ENCODE peak calls at places on chromosomes 3 and 15, in four cellular contexts. C, R, F and K are unnamed samples.

GRCh38 chr3:80696280-80696679 is 928.5 kb upstream of the ROBO1 start:
- DNase-seq in C (no peak), R (no peak), F (no peak), K (no peak)

GRCh38 chr3:22907796-22908195 is 295.3 kb upstream of the UBE2E2 start:
- DNase-seq in C (peak; percentile 21), R (no peak), F (no peak), K (no peak)

GRCh38 chr3:71463622-71464021 is 119.9 kb downstream of the FOXP1 start:
- DNase-seq in C (peak; percentile 45), R (no peak), F (no peak), K (no peak)

GRCh38 chr15:82739086-82739485 is 29.4 kb upstream of the AP3B2 start:
- DNase-seq in C (peak; percentile 20), R (no peak), F (no peak), K (no peak)

GRCh38 chr3:51538115-51538458 is 432 bp upstream of the RAD54L2 start:
- DNase-seq in C (peak; percentile 8), R (no peak), F (no peak), K (no peak)

GRCh38 chr3:71492566-71492965 is 91.0 kb downstream of the FOXP1 start:
- DNase-seq in C (no peak), R (no peak), F (no peak), K (no peak)

GRCh38 chr3:127071597-127072001 is 88.7 kb downstream of the PLXNA1 start:
- DNase-seq in C (no peak), R (no peak), F (no peak), K (no peak)

GRCh38 chr3:27511724-27512422 is 27.7 kb upstream of the SLC4A7 start:
- DNase-seq in C (peak; percentile 30), R (no peak), F (no peak), K (no peak)

GRCh38 chr15:39874890-39875549 is 45.0 kb downstream of the GPR176 start:
- DNase-seq in C (no peak), R (peak; percentile 65), F (no peak), K (peak; percentile 60)

GRCh38 chr15:74203914-74204431 is 1.4 kb upstream of the STRA6 start:
- DNase-seq in C (peak; percentile 83), R (peak; percentile 57), F (no peak), K (peak; percentile 70)

GRCh38 chr15:31471731-31472430 is 145.2 kb downstream of the KLF13 start:
- DNase-seq in C (peak; percentile 97), R (peak; percentile 88), F (no peak), K (no peak)

GRCh38 chr15:69451951-69452701 is 492 bp upstream of the RPLP1 start:
- DNase-seq in C (peak; percentile 53), R (peak; percentile 70), F (peak; percentile 44), K (peak; percentile 54)

GRCh38 chr15:79408041-79408440 is 24.1 kb upstream of the MINAR1 start:
- DNase-seq in C (peak; percentile 51), R (no peak), F (no peak), K (no peak)

GRCh38 chr3:81568378-81568777 is 193.1 kb downstream of the GBE1 start:
- DNase-seq in C (no peak), R (no peak), F (no peak), K (no peak)

GRCh38 chr15:36221992-36222391 is 357.4 kb upstream of the CDIN1 start:
- DNase-seq in C (no peak), R (no peak), F (no peak), K (no peak)

GRCh38 chr3:8540456-8540855 is 38.8 kb downstream of the LMCD1 start:
- DNase-seq in C (no peak), R (no peak), F (no peak), K (no peak)

GRCh38 chr15:89433686-89434085 is 62.7 kb downstream of the RHCG start:
- DNase-seq in C (no peak), R (no peak), F (no peak), K (no peak)

GRCh38 chr3:89795506-89795905 is 688.1 kb downstream of the EPHA3 start:
- DNase-seq in C (no peak), R (no peak), F (no peak), K (no peak)

GRCh38 chr3:126005951-126006350 is 37.0 kb downstream of the ROPN1B start:
- DNase-seq in C (peak; percentile 65), R (no peak), F (no peak), K (peak; percentile 57)

GRCh38 chr3:70856414-70857162 is 544.1 kb upstream of the MDFIC2 start:
- DNase-seq in C (peak; percentile 98), R (peak; percentile 90), F (no peak), K (no peak)

GRCh38 chr3:34247401-34247800 is 449.0 kb downstream of the PDCD6IP start:
- DNase-seq in C (no peak), R (no peak), F (no peak), K (no peak)

GRCh38 chr3:11593318-11594034 is 50.2 kb downstream of the VGLL4 start:
- DNase-seq in C (no peak), R (no peak), F (no peak), K (no peak)

GRCh38 chr15:29122506-29122905 is 147.1 kb downstream of the NSMCE3 start:
- DNase-seq in C (no peak), R (no peak), F (no peak), K (no peak)

GRCh38 chr3:10941972-10942371 is 50.6 kb upstream of the SLC6A1 start:
- DNase-seq in C (no peak), R (no peak), F (peak; percentile 64), K (peak; percentile 31)

GRCh38 chr3:183988216-183988790 is 29.4 kb downstream of the ABCC5 start:
- DNase-seq in C (peak; percentile 72), R (peak; percentile 49), F (peak; percentile 59), K (no peak)

GRCh38 chr15:70054884-70055387 is 42.8 kb downstream of the TLE3 start:
- DNase-seq in C (no peak), R (no peak), F (peak; percentile 13), K (no peak)

GRCh38 chr15:26935322-26935721 is 35.7 kb upstream of the GABRG3 start:
- DNase-seq in C (no peak), R (no peak), F (no peak), K (no peak)

GRCh38 chr3:25664066-25664809 is 469 bp downstream of the TOP2B start:
- DNase-seq in C (peak; percentile 47), R (peak; percentile 39), F (peak; percentile 79), K (peak; percentile 67)

GRCh38 chr3:172280406-172281051 is 167.7 kb downstream of the GHSR start:
- DNase-seq in C (peak; percentile 91), R (peak; percentile 88), F (no peak), K (peak; percentile 36)

GRCh38 chr15:75231836-75232235 is 26.3 kb upstream of the GOLGA6C start:
- DNase-seq in C (no peak), R (no peak), F (no peak), K (no peak)

GRCh38 chr3:169498336-169498735 is 165.2 kb downstream of the MECOM start:
- DNase-seq in C (no peak), R (peak; percentile 18), F (no peak), K (no peak)

GRCh38 chr15:99963976-99964375 is 230.7 kb upstream of the LYSMD4 start:
- DNase-seq in C (no peak), R (no peak), F (no peak), K (no peak)

GRCh38 chr3:23806322-23807160 is 786 bp downstream of the UBE2E1 start:
- DNase-seq in C (no peak), R (peak; percentile 31), F (peak; percentile 72), K (peak; percentile 67)

DNA sequence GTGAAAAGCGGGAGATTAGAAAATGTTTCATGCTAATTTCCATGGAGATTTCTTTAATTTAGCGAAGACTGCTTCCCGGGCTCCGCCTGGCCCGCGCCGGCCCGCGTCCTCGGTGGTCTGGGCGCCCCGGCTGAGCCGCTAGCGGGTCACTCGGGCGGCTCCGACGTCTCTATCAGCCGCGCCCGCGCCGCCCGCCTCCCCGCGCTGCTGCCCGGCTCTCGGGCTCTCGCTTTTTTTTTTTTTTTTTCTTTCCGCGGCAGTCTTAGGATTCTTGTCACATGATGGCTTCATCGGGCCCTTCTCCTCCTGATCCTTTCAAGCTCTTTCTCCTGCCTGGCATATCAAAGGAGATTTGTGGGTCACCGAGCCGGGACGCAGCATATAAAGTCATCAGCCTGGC is 617.3 kb downstream of the NR2F2 start:
- DNase-seq in C (no peak), R (peak; percentile 33), F (no peak), K (peak; percentile 71)
- TF ChIP-seq EZH2 in C (no peak), R (no peak), F (no peak), K (no peak)

GRCh38 chr3:49017646-49017977 is 768 bp downstream of the DALRD3 start:
- DNase-seq in C (no peak), R (no peak), F (no peak), K (no peak)

GRCh38 chr3:49016414-49017228 is 1.8 kb downstream of the DALRD3 start:
- DNase-seq in C (no peak), R (no peak), F (no peak), K (no peak)

GRCh38 chr3:49018707-49019006 is 277 bp upstream of the DALRD3 start:
- DNase-seq in C (no peak), R (no peak), F (no peak), K (no peak)

GRCh38 chr3:49017978-49018706 is at the start of gene DALRD3:
- DNase-seq in C (peak; percentile 39), R (peak; percentile 51), F (peak; percentile 65), K (peak; percentile 54)

GRCh38 chr3:49017229-49017615 is 1.2 kb downstream of the DALRD3 start:
- DNase-seq in C (no peak), R (no peak), F (no peak), K (no peak)
- H3K27ac ChIP-seq in C (no peak overlapping the region), R (no peak overlapping the region), F (peak overlapping the region; percentile 99), K (no peak overlapping the region)

GRCh38 chr3:182139627-182140357 is 428.1 kb downstream of the SOX2 start:
- DNase-seq in C (no peak), R (no peak), F (no peak), K (no peak)
- TF ChIP-seq CTCF in C (no peak), R (no peak), F (no peak), K (peak; percentile 27)

GRCh38 chr15:40928975-40929729 is at the start of gene DLL4:
- DNase-seq in C (peak; percentile 27), R (peak; percentile 52), F (peak; percentile 94), K (peak; percentile 71)

GRCh38 chr15:40927497-40928346 is 1.4 kb upstream of the DLL4 start:
- DNase-seq in C (no peak), R (no peak), F (peak; percentile 76), K (no peak)

GRCh38 chr15:40929730-40930429 is 740 bp downstream of the DLL4 start:
- DNase-seq in C (peak; percentile 53), R (peak; percentile 65), F (peak; percentile 45), K (no peak)

GRCh38 chr15:40926659-40927496 is 2.3 kb upstream of the DLL4 start:
- DNase-seq in C (no peak), R (no peak), F (no peak), K (no peak)

DNA sequence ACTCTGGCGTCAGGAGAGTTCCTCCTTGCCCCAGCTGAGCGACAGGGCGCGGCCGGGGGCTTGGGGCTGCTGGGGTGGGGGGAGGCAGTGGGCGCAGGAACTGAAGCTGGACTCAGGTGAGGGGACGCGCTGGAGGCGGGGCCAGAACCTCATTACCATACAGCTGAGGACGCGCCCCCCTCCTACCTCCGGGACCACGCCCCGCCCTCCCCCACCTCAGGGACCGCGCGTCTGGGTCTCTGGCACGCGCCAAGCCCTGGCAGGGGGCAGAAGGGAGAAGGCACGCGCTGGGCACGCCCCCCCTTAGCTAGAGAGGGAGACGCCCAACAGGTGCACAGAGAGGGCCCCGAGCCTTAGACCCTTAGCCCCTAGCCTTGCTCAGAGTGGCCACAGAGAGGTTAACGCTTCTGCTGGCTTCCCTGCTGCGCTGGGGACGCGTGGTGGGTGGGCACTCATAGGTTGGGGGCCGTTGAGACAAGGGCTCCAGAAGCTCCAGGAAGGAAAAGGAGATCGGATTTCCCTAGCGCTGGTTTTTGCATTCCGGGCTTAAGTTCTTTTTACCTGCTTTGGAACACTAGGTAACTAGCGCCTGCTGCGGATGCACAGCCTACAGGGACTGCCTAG is 677 bp upstream of the DLL4 start:
- DNase-seq in C (no peak), R (no peak), F (peak; percentile 78), K (no peak)
- TF ChIP-seq EZH2 in C (peak; percentile 35), R (peak; percentile 72), F (no peak), K (no peak)